ENCODE peak calls at places on chromosomes 16 and 17, in four cellular contexts. D is Peyer's patch, O is H7, G is tibial nerve. N is an unnamed sample.

GRCh38 chr17:44307387-44308186 is 814 bp upstream of the RUNDC3A start:
- DNase-seq in D (no peak), O (peak; percentile 94), G (no peak), N (no peak)

GRCh38 chr17:72683506-72684404 is 408.7 kb downstream of the SLC39A11 start:
- DNase-seq in D (peak; percentile 54), O (no peak), G (peak; percentile 12), N (no peak)

GRCh38 chr17:18093616-18094408 is 6.1 kb downstream of the DRG2 start:
- DNase-seq in D (no peak), O (peak; percentile 77), G (no peak), N (peak; percentile 75)

GRCh38 chr17:79788455-79788854 is 8.4 kb downstream of the CBX8 start:
- DNase-seq in D (no peak), O (peak; percentile 40), G (no peak), N (no peak)

GRCh38 chr16:79997257-79997656 is 396.7 kb upstream of the MAF start:
- DNase-seq in D (no peak), O (peak; percentile 36), G (no peak), N (no peak)

GRCh38 chr16:75064403-75065148 is 52.0 kb downstream of the LDHD start:
- DNase-seq in D (peak; percentile 75), O (no peak), G (no peak), N (no peak)

GRCh38 chr16:84467256-84467655 is 37.2 kb downstream of the MEAK7 start:
- DNase-seq in D (peak; percentile 21), O (no peak), G (no peak), N (no peak)

GRCh38 chr16:1706386-1707192 is 594 bp downstream of the MAPK8IP3 start:
- DNase-seq in D (no peak), O (peak; percentile 88), G (no peak), N (peak; percentile 35)

GRCh38 chr17:34146440-34147043 is 108.5 kb upstream of the CCL2 start:
- DNase-seq in D (peak; percentile 69), O (peak; percentile 71), G (no peak), N (no peak)

GRCh38 chr17:67281053-67281452 is 36.1 kb upstream of the HELZ start:
- DNase-seq in D (no peak), O (peak; percentile 51), G (no peak), N (no peak)

GRCh38 chr17:29958947-29959657 is 17.7 kb downstream of the EFCAB5 start:
- DNase-seq in D (no peak), O (no peak), G (no peak), N (no peak)

GRCh38 chr17:64635647-64636305 is 26.3 kb downstream of the SMURF2 start:
- DNase-seq in D (no peak), O (no peak), G (no peak), N (no peak)

GRCh38 chr16:50736448-50736847 is 5.4 kb upstream of the CYLD start:
- DNase-seq in D (no peak), O (no peak), G (no peak), N (no peak)

GRCh38 chr17:8153957-8154607 is 1.9 kb upstream of the PER1 start:
- DNase-seq in D (peak; percentile 98), O (peak; percentile 94), G (peak; percentile 100), N (peak; percentile 99)

GRCh38 chr17:6323626-6324356 is 111.1 kb downstream of the AIPL1 start:
- DNase-seq in D (no peak), O (peak; percentile 55), G (no peak), N (no peak)

GRCh38 chr16:67780847-67781547 is 25.4 kb downstream of the RANBP10 start:
- DNase-seq in D (no peak), O (no peak), G (no peak), N (no peak)

GRCh38 chr16:17970816-17971291 is 365.7 kb downstream of the NPIPA8 start:
- DNase-seq in D (no peak), O (peak; percentile 47), G (peak; percentile 61), N (peak; percentile 67)

GRCh38 chr16:15900901-15901465 is 12.6 kb upstream of the CEP20 start:
- DNase-seq in D (no peak), O (no peak), G (no peak), N (no peak)

GRCh38 chr17:82301916-82302497 is 15.4 kb downstream of the CD7 start:
- DNase-seq in D (peak; percentile 81), O (peak; percentile 61), G (no peak), N (no peak)

GRCh38 chr17:50051082-50051576 is 4.8 kb upstream of the ITGA3 start:
- DNase-seq in D (peak; percentile 83), O (no peak), G (no peak), N (no peak)

GRCh38 chr16:89409161-89409711 is 81.1 kb downstream of the ANKRD11 start:
- DNase-seq in D (peak; percentile 84), O (no peak), G (no peak), N (no peak)

GRCh38 chr17:78601577-78602190 is 24.5 kb upstream of the DNAH17 start:
- DNase-seq in D (no peak), O (no peak), G (no peak), N (no peak)

GRCh38 chr16:56980792-56981724 is 8.3 kb upstream of the NLRC5 start:
- DNase-seq in D (no peak), O (no peak), G (no peak), N (no peak)

GRCh38 chr17:82881900-82882714 is 42.3 kb upstream of the ZNF750 start:
- DNase-seq in D (peak; percentile 78), O (no peak), G (peak; percentile 74), N (peak; percentile 82)

GRCh38 chr16:66263973-66264310 is 102.5 kb upstream of the CDH5 start:
- DNase-seq in D (no peak), O (no peak), G (no peak), N (no peak)

GRCh38 chr17:67227488-67227887 is 17.5 kb downstream of the HELZ start:
- DNase-seq in D (no peak), O (no peak), G (no peak), N (no peak)

GRCh38 chr17:18258356-18259038 is at the start of gene FLII:
- DNase-seq in D (peak; percentile 74), O (peak; percentile 92), G (peak; percentile 22), N (no peak)

DNA sequence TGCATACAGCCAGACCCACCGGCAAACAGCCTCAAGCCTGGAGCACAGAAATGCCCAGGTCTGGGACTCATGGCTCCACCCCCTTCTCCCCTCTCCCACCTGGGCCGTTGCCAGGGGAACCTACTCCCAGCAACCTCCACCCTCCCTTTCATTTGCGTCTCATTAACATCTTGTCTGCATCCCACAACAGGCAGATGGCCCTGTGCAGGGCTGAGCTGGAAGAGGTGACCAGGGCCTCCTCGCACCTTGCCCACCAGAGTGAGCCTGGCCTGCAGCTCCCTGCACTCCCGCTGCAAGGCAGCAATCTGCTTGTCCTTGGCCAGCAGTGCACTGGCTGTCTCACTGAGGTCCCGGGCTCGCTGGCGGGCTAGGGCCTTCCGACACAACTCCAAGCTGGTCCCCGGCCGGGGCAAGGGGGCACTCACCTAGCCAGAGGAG is 3.3 kb downstream of the TSPOAP1 start:
- DNase-seq in D (no peak), O (peak; percentile 94), G (no peak), N (no peak)
- H3K4me3 ChIP-seq in D (peak overlapping the region; percentile 68), O (no peak overlapping the region), G (no peak overlapping the region), N (no peak overlapping the region)

GRCh38 chr17:77215281-77215680 is 74.5 kb downstream of the SEC14L1 start:
- DNase-seq in D (no peak), O (no peak), G (no peak), N (no peak)
- H3K4me3 ChIP-seq in D (no peak overlapping the region), O (no peak overlapping the region), G (no peak overlapping the region), N (no peak overlapping the region)

DNA sequence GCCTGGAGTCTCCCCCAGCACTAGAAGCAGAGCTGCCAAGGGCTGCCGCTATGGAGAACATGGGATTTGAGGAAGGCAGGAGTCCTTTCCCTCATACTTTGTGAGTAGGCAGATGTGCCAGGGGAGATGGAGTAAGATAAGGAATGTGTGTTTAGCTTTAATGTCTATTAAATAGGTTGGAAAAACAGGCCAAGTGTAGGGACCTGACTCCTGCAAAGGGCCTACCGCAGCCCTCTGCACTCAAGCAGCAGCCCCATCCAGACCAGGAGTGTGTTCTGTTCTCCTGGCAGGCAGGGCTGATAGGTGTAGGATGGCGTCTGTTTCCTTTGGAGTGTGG is 1.8 kb upstream of the MIF4GD start:
- DNase-seq in D (no peak), O (no peak), G (no peak), N (no peak)
- H3K4me3 ChIP-seq in D (no peak overlapping the region), O (no peak overlapping the region), G (no peak overlapping the region), N (no peak overlapping the region)

DNA sequence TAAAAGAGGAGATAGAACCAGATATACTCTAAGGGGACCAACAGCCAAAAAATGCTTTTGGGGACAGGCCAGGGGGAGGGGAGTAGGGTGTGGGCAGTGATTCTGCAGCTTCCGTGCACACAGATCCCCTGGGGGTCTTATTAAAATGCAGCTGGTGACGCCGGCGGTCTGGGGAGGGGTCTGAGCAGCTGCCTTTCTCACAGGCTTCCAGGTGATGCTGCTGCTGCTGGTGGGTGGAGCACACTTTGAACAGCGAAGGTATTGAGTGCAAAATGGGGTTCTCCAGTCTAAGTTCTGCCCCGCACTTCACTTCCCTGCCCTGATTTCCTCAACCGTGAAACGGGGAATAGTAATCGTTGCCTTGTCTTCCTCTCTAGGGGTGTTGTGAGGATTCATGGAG is 46.4 kb upstream of the TBX2 start:
- DNase-seq in D (no peak), O (no peak), G (no peak), N (no peak)
- H3K4me3 ChIP-seq in D (no peak overlapping the region), O (no peak overlapping the region), G (no peak overlapping the region), N (no peak overlapping the region)

N was measured in gastrocnemius medialis.